ENCODE peak calls at places on chromosomes 5 and 9, in six cellular contexts. L is activated T-helper 9 cell treated with anti-CD3 and anti-CD28 coated beads, Interleukin-2, amount 50 U/mL, for 16 hours; V is GM04504; H is A549; G is naive thymus-derived CD4-positive, alpha-beta T cell; C is stimulated activated CD8-positive, alpha-beta memory T cell treated with anti-CD3 and anti-CD28 coated beads, Interleukin-12 subunit alpha, Interleukin-12 subunit beta, amount 100 ng/mL, for 4 hours. E is an unnamed sample.

GRCh38 chr5:142874537-142874936 is 104.4 kb downstream of the ARHGAP26 start:
- DNase-seq in L (no peak), G (no peak), V (no peak), H (peak; percentile 92), C (no peak), E (no peak)

GRCh38 chr5:175712313-175712680 is 54.4 kb downstream of the HRH2 start:
- DNase-seq in L (no peak), V (no peak), G (no peak), H (no peak), C (no peak), E (no peak)

GRCh38 chr5:180799194-180799593 is 3.4 kb downstream of the MGAT1 start:
- DNase-seq in H (peak; percentile 44), C (no peak), V (no peak), L (no peak), G (no peak), E (no peak)

GRCh38 chr5:402615-403359 is 40.2 kb upstream of the EXOC3 start:
- DNase-seq in V (no peak), L (no peak), H (no peak), C (no peak), G (no peak), E (no peak)

GRCh38 chr9:132903574-132904495 is 25.1 kb downstream of the SPACA9 start:
- DNase-seq in G (no peak), L (no peak), H (no peak), V (no peak), C (no peak), E (no peak)

GRCh38 chr5:64811050-64811640 is 42.4 kb downstream of the CWC27 start:
- DNase-seq in V (peak; percentile 17), G (peak; percentile 30), C (no peak), H (peak; percentile 61), L (no peak), E (peak; percentile 67)

GRCh38 chr5:177434437-177434836 is 8.0 kb downstream of the GRK6 start:
- DNase-seq in H (no peak), G (no peak), C (no peak), L (no peak), V (no peak), E (no peak)

GRCh38 chr5:17123010-17123409 is 94.4 kb upstream of the BASP1 start:
- DNase-seq in H (no peak), G (no peak), V (peak; percentile 30), C (no peak), L (no peak), E (no peak)

GRCh38 chr9:23702311-23702922 is 123.6 kb downstream of the ELAVL2 start:
- DNase-seq in G (no peak), C (no peak), L (no peak), V (no peak), H (no peak), E (no peak)

GRCh38 chr9:94176582-94176981 is 82.5 kb upstream of the ZNF169 start:
- DNase-seq in V (no peak), H (no peak), L (no peak), C (no peak), G (no peak), E (no peak)

E was measured in NAMALWA.